ENCODE peak calls at places on chromosome 9, in six cellular contexts. Z is GM06990, U is MCF 10A, E is mucosa of descending colon, D is fibroblast of villous mesenchyme, C is spleen. F is an unnamed sample.

GRCh38 chr9:98506422-98507054 is 202.2 kb downstream of the GABBR2 start:
- DNase-seq in Z (no peak), U (no peak), E (no peak), D (no peak), C (no peak), F (no peak)

GRCh38 chr9:107342762-107343161 is 59.7 kb downstream of the RAD23B start:
- DNase-seq in Z (no peak), U (no peak), E (no peak), D (no peak), C (no peak), F (no peak)

GRCh38 chr9:5438301-5439162 is 807 bp upstream of the PLGRKT start:
- DNase-seq in Z (peak; percentile 74), U (no peak), E (peak; percentile 39), D (peak; percentile 66), C (peak; percentile 81), F (peak; percentile 47)

GRCh38 chr9:122103985-122104384 is 10.9 kb upstream of the TTLL11 start:
- DNase-seq in Z (no peak), U (no peak), E (no peak), D (no peak), C (no peak), F (no peak)

GRCh38 chr9:127204771-127205470 is 59.7 kb upstream of the GARNL3 start:
- DNase-seq in Z (no peak), U (peak; percentile 69), E (no peak), D (peak; percentile 36), C (peak; percentile 59), F (no peak)

GRCh38 chr9:16704489-16705111 is 165.9 kb downstream of the BNC2 start:
- DNase-seq in Z (no peak), U (no peak), E (peak; percentile 17), D (no peak), C (no peak), F (no peak)

GRCh38 chr9:88684046-88684445 is 149.1 kb downstream of the NXNL2 start:
- DNase-seq in Z (no peak), U (no peak), E (no peak), D (no peak), C (no peak), F (no peak)

GRCh38 chr9:42386477-42386876 is 203.0 kb downstream of the SPATA31A6 start:
- DNase-seq in Z (no peak), U (no peak), E (no peak), D (no peak), C (no peak), F (peak; percentile 38)

GRCh38 chr9:113999256-114000062 is 78.6 kb downstream of the AMBP start:
- DNase-seq in Z (no peak), U (no peak), E (no peak), D (no peak), C (no peak), F (no peak)

GRCh38 chr9:85949591-85950335 is 8.8 kb downstream of the NAA35 start:
- DNase-seq in Z (no peak), U (no peak), E (no peak), D (peak; percentile 42), C (no peak), F (no peak)

GRCh38 chr9:26326473-26327044 is 566.0 kb downstream of the CAAP1 start:
- DNase-seq in Z (no peak), U (peak; percentile 70), E (peak; percentile 50), D (peak; percentile 58), C (no peak), F (peak; percentile 24)

GRCh38 chr9:22204240-22204639 is 195.1 kb upstream of the CDKN2B start:
- DNase-seq in Z (no peak), U (no peak), E (no peak), D (no peak), C (no peak), F (no peak)

GRCh38 chr9:110175275-110175968 is 32.5 kb downstream of the C9orf152 start:
- DNase-seq in Z (no peak), U (no peak), E (no peak), D (no peak), C (no peak), F (no peak)

GRCh38 chr9:131693651-131694597 is 46.0 kb downstream of the RAPGEF1 start:
- DNase-seq in Z (no peak), U (no peak), E (no peak), D (no peak), C (no peak), F (no peak)

GRCh38 chr9:133050142-133050541 is 11.6 kb upstream of the CEL start:
- DNase-seq in Z (no peak), U (no peak), E (no peak), D (peak; percentile 60), C (no peak), F (no peak)

GRCh38 chr9:129480705-129481104 is 140.2 kb downstream of the C9orf50 start:
- DNase-seq in Z (no peak), U (no peak), E (no peak), D (no peak), C (no peak), F (no peak)

GRCh38 chr9:95143591-95144561 is 173.6 kb downstream of the FANCC start:
- DNase-seq in Z (no peak), U (no peak), E (peak; percentile 73), D (peak; percentile 100), C (no peak), F (peak; percentile 1)

GRCh38 chr9:131645078-131645776 is 94.6 kb downstream of the RAPGEF1 start:
- DNase-seq in Z (no peak), U (no peak), E (no peak), D (peak; percentile 45), C (no peak), F (no peak)

GRCh38 chr9:124354364-124355031 is 60.7 kb downstream of the PSMB7 start:
- DNase-seq in Z (peak; percentile 43), U (no peak), E (no peak), D (no peak), C (peak; percentile 73), F (peak; percentile 19)

DNA sequence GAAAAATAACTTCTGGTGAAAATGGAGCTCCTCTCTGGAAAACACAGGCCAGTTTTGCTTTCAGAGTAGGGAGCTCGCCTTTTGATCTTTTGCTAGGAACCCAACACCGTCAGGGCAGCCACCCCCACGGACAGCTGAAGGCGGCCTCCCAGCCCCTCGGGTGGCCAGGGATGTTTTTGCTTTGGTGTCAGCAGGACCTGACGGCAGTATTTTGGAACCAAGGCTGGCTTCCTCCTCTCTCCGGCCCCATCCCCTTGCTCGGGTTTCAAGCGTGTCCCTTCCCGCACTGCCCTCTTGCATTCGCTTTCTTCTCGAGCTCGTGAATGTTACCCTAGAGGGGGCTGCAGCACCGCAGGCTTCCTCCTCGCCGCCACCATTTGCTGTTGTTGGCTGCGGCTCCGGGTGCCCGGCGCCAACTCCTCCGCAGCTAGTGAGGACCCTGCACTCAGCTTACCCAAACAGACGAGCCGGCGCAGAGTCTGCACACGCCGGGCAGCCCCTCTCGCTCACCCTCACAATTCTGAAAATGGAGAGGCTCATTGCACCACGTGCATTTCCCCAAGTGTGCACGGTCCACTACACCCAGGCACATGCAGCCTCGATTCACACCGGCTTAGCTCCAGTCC is 35.5 kb upstream of the ADAMTSL1 start:
- DNase-seq in Z (no peak), U (no peak), E (no peak), D (peak; percentile 48), C (no peak), F (no peak)
- TF ChIP-seq CTCF in Z (no peak), U (no peak), E (no peak), D (peak; percentile 48), C (no peak), F (no peak)

DNA sequence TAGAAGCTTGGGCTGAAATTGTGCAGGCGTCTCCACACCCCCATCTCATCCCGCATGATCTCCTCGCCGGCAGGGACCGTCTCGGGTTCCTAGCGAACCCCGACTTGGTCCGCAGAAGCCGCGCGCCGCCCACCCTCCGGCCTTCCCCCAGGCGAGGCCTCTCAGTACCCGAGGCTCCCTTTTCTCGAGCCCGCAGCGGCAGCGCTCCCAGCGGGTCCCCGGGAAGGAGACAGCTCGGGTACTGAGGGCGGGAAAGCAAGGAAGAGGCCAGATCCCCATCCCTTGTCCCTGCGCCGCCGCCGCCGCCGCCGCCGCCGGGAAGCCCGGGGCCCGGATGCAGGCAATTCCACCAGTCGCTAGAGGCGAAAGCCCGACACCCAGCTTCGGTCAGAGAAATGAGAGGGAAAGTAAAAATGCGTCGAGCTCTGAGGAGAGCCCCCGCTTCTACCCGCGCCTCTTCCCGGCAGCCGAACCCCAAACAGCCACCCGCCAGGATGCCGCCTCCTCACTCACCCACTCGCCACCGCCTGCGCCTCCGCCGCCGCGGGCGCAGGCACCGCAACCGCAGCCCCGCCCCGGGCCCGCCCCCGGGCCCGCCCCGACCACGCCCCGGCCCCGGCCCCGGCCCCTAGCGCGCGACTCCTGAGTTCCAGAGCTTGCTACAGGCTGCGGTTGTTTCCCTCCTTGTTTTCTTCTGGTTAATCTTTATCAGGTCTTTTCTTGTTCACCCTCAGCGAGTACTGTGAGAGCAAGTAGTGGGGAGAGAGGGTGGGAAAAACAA is at the start of gene C9orf72:
- DNase-seq in Z (peak; percentile 83), U (no peak), E (peak; percentile 86), D (no peak), C (peak; percentile 96), F (peak; percentile 84)
- TF ChIP-seq CTCF in Z (no peak), U (no peak), E (no peak), D (no peak), C (no peak), F (no peak)

GRCh38 chr9:116658265-116658664 is 28.8 kb upstream of the TRIM32 start:
- DNase-seq in Z (no peak), U (no peak), E (no peak), D (no peak), C (no peak), F (no peak)

GRCh38 chr9:116656977-116657376 is 30.1 kb upstream of the TRIM32 start:
- DNase-seq in Z (no peak), U (no peak), E (no peak), D (no peak), C (no peak), F (no peak)

GRCh38 chr9:116662633-116663032 is 24.5 kb upstream of the TRIM32 start:
- DNase-seq in Z (no peak), U (peak; percentile 8), E (no peak), D (peak; percentile 73), C (no peak), F (no peak)

GRCh38 chr9:116663588-116663987 is 23.5 kb upstream of the TRIM32 start:
- DNase-seq in Z (no peak), U (no peak), E (no peak), D (no peak), C (no peak), F (no peak)

DNA sequence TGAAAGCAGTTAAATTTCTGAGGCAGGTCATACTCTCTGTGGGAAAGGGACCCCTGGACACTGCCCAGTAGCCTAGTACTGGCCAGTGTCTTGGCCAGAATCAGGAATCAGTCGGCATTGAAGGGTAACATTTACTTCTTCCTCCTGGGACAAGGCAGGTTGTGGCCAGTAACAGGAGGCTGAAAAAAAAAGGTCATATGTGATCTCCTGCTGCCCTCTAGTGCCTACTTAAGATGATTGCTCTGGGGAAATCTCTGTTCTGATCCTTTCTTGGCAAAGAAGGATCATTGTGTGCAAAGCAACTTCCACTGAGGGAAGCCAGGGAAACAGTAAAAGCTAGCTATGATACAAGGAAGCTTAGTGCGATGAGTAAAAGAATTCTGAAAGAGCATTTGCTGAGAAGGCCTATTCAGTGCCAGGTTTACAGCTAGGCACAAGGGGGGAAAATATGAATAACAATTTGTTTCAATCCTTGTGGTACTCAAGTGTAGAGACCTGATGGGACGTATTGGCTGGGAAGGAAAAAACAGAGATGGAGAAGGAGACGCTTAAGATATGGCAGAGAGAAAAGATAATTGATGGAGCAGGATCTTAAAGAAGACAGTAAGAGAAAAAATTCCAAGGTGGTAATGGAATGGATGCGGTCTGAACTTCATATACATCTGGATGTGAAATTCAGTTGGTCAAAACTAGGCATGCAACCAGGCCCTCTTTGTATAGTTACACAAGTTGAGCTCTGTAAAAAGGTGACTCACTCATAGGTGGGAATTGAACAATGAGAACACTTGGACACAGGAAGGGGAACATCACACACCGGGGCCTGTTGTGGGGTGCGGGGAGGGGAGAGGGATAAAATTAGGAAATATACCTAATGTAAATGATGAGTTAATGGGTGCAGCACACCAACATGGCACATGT is 25.8 kb upstream of the TRIM32 start:
- DNase-seq in Z (peak; percentile 23), U (peak; percentile 73), E (peak; percentile 23), D (peak; percentile 81), C (no peak), F (peak; percentile 39)
- TF ChIP-seq CTCF in Z (peak; percentile 64), U (peak; percentile 76), E (peak; percentile 50), D (peak; percentile 76), C (peak; percentile 64), F (peak; percentile 41)

GRCh38 chr9:77897292-77897691 is 134.3 kb downstream of the GNAQ start:
- DNase-seq in Z (peak; percentile 22), U (no peak), E (no peak), D (no peak), C (no peak), F (no peak)
- TF ChIP-seq CTCF in Z (peak; percentile 44), U (no peak), E (no peak), D (peak; percentile 25), C (no peak), F (no peak)

F was measured in GM13976.